ENCODE peak calls at places on chromosome 19, in eight cellular contexts. D is IMR-90, E is fibroblast of lung, M is cardiac muscle cell, O is GM23248, T is upper lobe of right lung, Z is tibial nerve, L is esophagus squamous epithelium. G is an unnamed sample. For H3K36me3 and H3K4me1, the result is how much of the 10 kb centered on the place peaks cover.

GRCh38 chr19:19259741-19260140 is 13.4 kb downstream of the TM6SF2 start:
- DNase-seq in D (peak), E (peak), M (no peak), O (peak), T (no peak), Z (no peak), L (no peak), G (peak)

GRCh38 chr19:46065486-46065885 is 24.7 kb upstream of the IGFL4 start:
- DNase-seq in D (no peak), E (peak), M (no peak), O (peak), T (no peak), Z (no peak), L (no peak), G (no peak)

GRCh38 chr19:51926784-51927741 is at the start of gene ZNF613:
- DNase-seq in D (peak), E (peak), M (peak), O (peak), T (peak), Z (peak), L (peak), G (peak)

GRCh38 chr19:42028304-42029216 is 34.5 kb upstream of the ATP1A3 start:
- DNase-seq in D (no peak), E (no peak), M (no peak), O (no peak), T (no peak), Z (no peak), L (no peak), G (no peak)

GRCh38 chr19:3478409-3479176 is 1.7 kb downstream of the SMIM24 start:
- DNase-seq in D (no peak), E (no peak), M (no peak), O (no peak), T (no peak), Z (no peak), L (no peak), G (no peak)

GRCh38 chr19:33767898-33768413 is 28.7 kb upstream of the KCTD15 start:
- DNase-seq in D (peak), E (peak), M (peak), O (peak), T (no peak), Z (no peak), L (no peak), G (no peak)

GRCh38 chr19:47675271-47675670 is 38.0 kb upstream of the EHD2 start:
- DNase-seq in D (no peak), E (no peak), M (no peak), O (no peak), T (no peak), Z (no peak), L (no peak), G (no peak)

GRCh38 chr19:10748924-10749434 is 31.1 kb downstream of the DNM2 start:
- DNase-seq in D (no peak), E (no peak), M (no peak), O (peak), T (peak), Z (no peak), L (no peak), G (peak)

GRCh38 chr19:53977429-53977990 is 13.9 kb upstream of the CACNG6 start:
- DNase-seq in D (peak), E (peak), M (peak), O (peak), T (no peak), Z (peak), L (no peak), G (peak)

GRCh38 chr19:8577247-8577646 is at the start of gene MYO1F:
- DNase-seq in D (no peak), E (no peak), M (no peak), O (no peak), T (peak), Z (peak), L (no peak), G (no peak)

GRCh38 chr19:8332976-8333770 is 9.9 kb downstream of the KANK3 start:
- DNase-seq in D (no peak), E (no peak), M (no peak), O (peak), T (peak), Z (no peak), L (no peak), G (no peak)

GRCh38 chr19:6737873-6738725 is 719 bp upstream of the GPR108 start:
- DNase-seq in D (peak), E (peak), M (peak), O (peak), T (peak), Z (peak), L (no peak), G (peak)

GRCh38 chr19:11397089-11397610 is 13.0 kb upstream of the EPOR start:
- DNase-seq in D (no peak), E (no peak), M (no peak), O (no peak), T (no peak), Z (no peak), L (no peak), G (no peak)

GRCh38 chr19:35555301-35556005 is 8.0 kb downstream of the ATP4A start:
- DNase-seq in D (peak), E (peak), M (peak), O (peak), T (no peak), Z (no peak), L (no peak), G (no peak)

GRCh38 chr19:3543150-3544053 is 4.4 kb downstream of the TEKTIP1 start:
- DNase-seq in D (no peak), E (no peak), M (no peak), O (no peak), T (no peak), Z (no peak), L (no peak), G (no peak)

GRCh38 chr19:18444513-18444912 is 6.6 kb upstream of the ISYNA1 start:
- DNase-seq in D (no peak), E (no peak), M (no peak), O (no peak), T (no peak), Z (no peak), L (no peak), G (no peak)

GRCh38 chr19:42452590-42452989 is 9.8 kb upstream of the CXCL17 start:
- DNase-seq in D (no peak), E (no peak), M (no peak), O (no peak), T (no peak), Z (no peak), L (no peak), G (no peak)

GRCh38 chr19:34734601-34735103 is 609 bp downstream of the ZNF181 start:
- DNase-seq in D (no peak), E (no peak), M (no peak), O (no peak), T (no peak), Z (no peak), L (no peak), G (peak)

GRCh38 chr19:48480151-48480475 is 10.9 kb downstream of the CYTH2 start:
- DNase-seq in D (no peak), E (peak), M (no peak), O (peak), T (peak), Z (peak), L (no peak), G (no peak)

GRCh38 chr19:35351441-35352176 is 3.9 kb downstream of the FFAR1 start:
- DNase-seq in D (no peak), E (no peak), M (no peak), O (no peak), T (peak), Z (no peak), L (no peak), G (no peak)

GRCh38 chr19:13195678-13196077 is 45.5 kb downstream of the IER2 start:
- DNase-seq in D (no peak), E (no peak), M (peak), O (no peak), T (no peak), Z (no peak), L (no peak), G (peak)

GRCh38 chr19:33690461-33691427 is 69.0 kb downstream of the CHST8 start:
- DNase-seq in D (no peak), E (no peak), M (no peak), O (no peak), T (peak), Z (no peak), L (no peak), G (no peak)

GRCh38 chr19:18995804-18996241 is 37.5 kb downstream of the SUGP2 start:
- DNase-seq in D (peak), E (peak), M (peak), O (peak), T (peak), Z (no peak), L (no peak), G (peak)

GRCh38 chr19:8988204-8988603 is 22.0 kb downstream of the MUC16 start:
- DNase-seq in D (no peak), E (no peak), M (no peak), O (no peak), T (no peak), Z (no peak), L (no peak), G (no peak)

GRCh38 chr19:30425885-30426838 is 54.0 kb downstream of the ZNF536 start:
- DNase-seq in D (no peak), E (no peak), M (no peak), O (no peak), T (no peak), Z (no peak), L (no peak), G (no peak)

GRCh38 chr19:12163841-12164240 is 945 bp downstream of the ZNF136 start:
- DNase-seq in D (peak), E (no peak), M (no peak), O (peak), T (no peak), Z (no peak), L (no peak), G (no peak)

DNA sequence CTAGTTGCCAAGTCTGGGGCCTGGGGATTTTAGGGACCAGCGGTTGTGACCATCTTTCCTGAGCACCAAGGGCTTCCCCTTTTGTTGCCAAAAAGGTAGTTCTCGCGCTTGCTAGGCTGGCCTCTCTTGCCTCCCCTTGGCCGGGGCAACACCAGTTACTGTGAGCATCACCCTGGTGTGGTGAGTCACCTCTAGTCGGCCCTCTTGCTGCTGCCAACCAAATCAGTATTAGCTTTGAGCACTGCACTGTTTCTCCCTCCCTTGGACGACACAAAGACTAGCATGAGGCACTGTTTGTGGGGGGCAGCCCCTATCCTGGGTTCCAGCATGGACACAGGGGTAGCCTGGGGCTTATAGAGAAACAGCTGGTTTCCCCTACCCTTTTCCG is 6.9 kb downstream of the SYDE1 start:
- DNase-seq in D (peak), E (peak), M (no peak), O (peak), T (no peak), Z (no peak), L (no peak), G (no peak)
- H3K27ac ChIP-seq in D (no peak), E (peak), M (peak), O (peak), T (no peak), Z (no peak), L (peak), G (no peak)

DNA sequence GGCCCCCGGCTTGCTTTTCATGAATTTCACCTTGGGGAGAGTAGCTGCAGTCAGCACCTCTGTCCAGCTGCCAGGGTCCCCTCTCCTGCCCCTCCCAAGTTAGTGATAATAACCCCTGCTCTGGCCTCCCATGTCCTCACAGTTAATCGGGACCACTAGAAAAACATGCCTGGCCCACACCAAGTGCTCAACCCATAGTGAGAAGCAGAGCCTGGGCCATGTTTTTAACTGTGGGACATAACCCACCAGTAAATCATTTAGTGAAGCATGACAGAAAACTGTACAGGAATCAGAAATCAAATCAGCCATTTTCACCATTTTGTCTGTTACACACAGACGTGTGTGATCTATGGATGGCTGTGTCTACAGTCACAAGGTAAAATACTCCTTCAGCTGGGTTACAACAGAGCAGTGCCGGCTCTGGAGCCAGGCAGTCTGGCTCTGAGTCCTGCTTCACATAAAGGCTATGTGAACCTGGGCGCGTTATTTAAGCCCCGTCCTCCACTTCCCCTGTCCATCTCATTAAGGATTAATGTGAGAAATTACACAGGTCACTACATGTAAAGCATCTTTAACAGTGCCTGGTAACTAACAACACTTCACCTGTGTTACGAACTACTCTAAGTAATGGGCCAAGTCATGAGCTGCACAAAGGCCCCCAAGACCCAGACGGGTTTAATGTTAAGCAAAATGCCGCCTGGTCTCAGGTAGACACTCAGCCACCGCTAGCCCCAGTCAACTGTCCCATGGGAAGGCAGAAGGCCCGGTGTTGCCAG is 7.6 kb upstream of the ECH1 start:
- DNase-seq in D (no peak), E (no peak), M (no peak), O (no peak), T (no peak), Z (no peak), L (no peak), G (no peak)
- H3K36me3 ChIP-seq in D (half or more), E (half or more), M (half or more), O (half or more), T (half or more), Z (under half), L (half or more), G (under half)

DNA sequence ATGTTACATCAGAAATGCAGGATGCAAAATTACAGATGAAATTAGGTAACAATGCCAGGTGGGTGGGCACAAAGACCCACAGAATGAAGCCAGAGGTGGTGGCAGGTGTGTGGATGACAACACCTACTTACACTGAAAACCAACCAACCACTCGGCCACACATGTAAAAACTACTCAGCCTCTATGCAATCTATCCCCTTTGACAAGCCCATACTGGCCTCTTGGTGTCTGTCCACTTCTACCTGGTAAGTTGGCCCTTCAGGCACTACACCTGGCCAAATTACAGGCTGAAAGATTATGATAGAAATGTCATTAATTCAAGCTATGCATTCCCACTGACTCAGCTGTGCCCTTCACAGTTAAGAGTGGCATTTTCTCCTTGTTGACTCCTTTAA is 50.0 kb downstream of the BRD4 start:
- DNase-seq in D (no peak), E (no peak), M (no peak), O (no peak), T (no peak), Z (no peak), L (no peak), G (no peak)
- H3K4me1 ChIP-seq in D (under half), E (under half), M (half or more), O (half or more), T (half or more), Z (half or more), L (half or more), G (under half)

GRCh38 chr19:1183543-1184172 is 9.6 kb upstream of the SBNO2 start:
- DNase-seq in D (peak), E (no peak), M (no peak), O (no peak), T (no peak), Z (no peak), L (no peak), G (peak)

GRCh38 chr19:1182068-1182467 is 8.0 kb upstream of the SBNO2 start:
- DNase-seq in D (no peak), E (no peak), M (no peak), O (no peak), T (no peak), Z (no peak), L (no peak), G (no peak)

GRCh38 chr19:1182727-1183126 is 8.7 kb upstream of the SBNO2 start:
- DNase-seq in D (no peak), E (no peak), M (no peak), O (no peak), T (no peak), Z (no peak), L (no peak), G (no peak)

GRCh38 chr19:1177322-1178114 is 3.5 kb upstream of the SBNO2 start:
- DNase-seq in D (peak), E (peak), M (no peak), O (peak), T (peak), Z (no peak), L (no peak), G (no peak)

GRCh38 chr19:1181606-1182005 is 7.5 kb upstream of the SBNO2 start:
- DNase-seq in D (no peak), E (no peak), M (no peak), O (no peak), T (peak), Z (no peak), L (no peak), G (peak)
- H3K27ac ChIP-seq in D (no peak), E (no peak), M (no peak), O (no peak), T (peak), Z (no peak), L (peak), G (no peak)

G was measured in small intestine.